ENCODE peak calls at places on chromosomes 16 and 17, in eight cellular contexts. I is AG04450, O is coronary artery, S is right lobe of liver, B is PC-9, X is tibial artery, Z is stomach, W is cardiac muscle cell. P is an unnamed sample.

GRCh38 chr17:71792966-71793365 is 327.9 kb upstream of the SOX9 start:
- DNase-seq in Z (no peak), B (no peak), X (no peak), O (no peak), W (peak), S (no peak), I (peak), P (no peak)

GRCh38 chr17:17455173-17455572 is 21.6 kb upstream of the MED9 start:
- DNase-seq in S (no peak), X (no peak), B (no peak), I (no peak), Z (no peak), O (no peak), W (no peak), P (no peak)

GRCh38 chr17:18315498-18316360 is 636 bp downstream of the SMCR8 start:
- DNase-seq in X (no peak), Z (no peak), S (no peak), B (no peak), I (no peak), O (no peak), W (no peak), P (no peak)

GRCh38 chr17:29972277-29972676 is 30.8 kb downstream of the EFCAB5 start:
- DNase-seq in O (no peak), X (no peak), S (no peak), Z (no peak), B (no peak), I (no peak), W (no peak), P (no peak)

GRCh38 chr17:17055286-17056166 is 13.3 kb downstream of the MPRIP start:
- DNase-seq in B (peak), O (peak), X (no peak), W (no peak), Z (peak), S (no peak), I (no peak), P (no peak)

GRCh38 chr16:35598696-35599332 is 2139.4 kb downstream of the TP53TG3F start:
- DNase-seq in I (no peak), S (no peak), Z (no peak), X (no peak), B (peak), W (no peak), O (no peak), P (no peak)

GRCh38 chr16:1708768-1709180 is 2.8 kb downstream of the MAPK8IP3 start:
- DNase-seq in I (peak), W (peak), B (no peak), O (no peak), X (no peak), Z (no peak), S (no peak), P (no peak)

GRCh38 chr16:31008154-31008950 is 2.1 kb downstream of the STX1B start:
- DNase-seq in I (peak), X (no peak), W (no peak), Z (no peak), B (no peak), S (no peak), O (no peak), P (no peak)

GRCh38 chr17:76539631-76540271 is at the start of gene PRCD:
- DNase-seq in I (no peak), Z (no peak), S (no peak), X (peak), O (peak), W (no peak), B (no peak), P (no peak)

GRCh38 chr17:15112881-15113617 is 152.1 kb downstream of the PMP22 start:
- DNase-seq in S (no peak), O (no peak), Z (no peak), X (no peak), W (no peak), B (no peak), I (no peak), P (no peak)

GRCh38 chr17:82092995-82093751 is 4.9 kb downstream of the FASN start:
- DNase-seq in I (no peak), X (no peak), S (no peak), O (no peak), W (no peak), B (no peak), Z (no peak), P (no peak)

GRCh38 chr17:51442112-51442865 is 181.9 kb downstream of the UTP18 start:
- DNase-seq in O (no peak), Z (no peak), B (no peak), X (no peak), S (no peak), I (no peak), W (no peak), P (no peak)

GRCh38 chr17:71234349-71234748 is 886.5 kb upstream of the SOX9 start:
- DNase-seq in W (no peak), S (no peak), I (no peak), X (no peak), O (no peak), B (no peak), Z (no peak), P (no peak)

GRCh38 chr17:77666881-77667395 is 291.6 kb upstream of the TNRC6C start:
- DNase-seq in I (no peak), S (no peak), O (no peak), W (no peak), X (no peak), B (no peak), Z (no peak), P (no peak)

GRCh38 chr16:15502041-15502725 is 67.8 kb downstream of the BMERB1 start:
- DNase-seq in Z (no peak), S (no peak), W (no peak), O (no peak), I (peak), X (no peak), B (peak), P (no peak)

GRCh38 chr17:28145348-28145747 is 102.9 kb downstream of the NLK start:
- DNase-seq in O (no peak), I (no peak), W (no peak), Z (no peak), S (no peak), X (no peak), B (no peak), P (no peak)

GRCh38 chr17:31008374-31009035 is 37.7 kb downstream of the RNF135 start:
- DNase-seq in X (peak), W (peak), B (no peak), O (peak), S (peak), Z (peak), I (no peak), P (peak)

GRCh38 chr16:53433930-53434435 is 288 bp upstream of the RBL2 start:
- DNase-seq in W (no peak), O (no peak), B (no peak), I (peak), Z (no peak), X (no peak), S (no peak), P (no peak)

GRCh38 chr17:42566873-42567573 is at the start of gene MLX:
- DNase-seq in B (peak), X (peak), I (peak), W (peak), Z (peak), S (peak), O (peak), P (peak)

GRCh38 chr16:75075688-75076268 is 40.8 kb downstream of the LDHD start:
- DNase-seq in B (no peak), I (no peak), O (no peak), W (no peak), X (no peak), Z (no peak), S (no peak), P (no peak)

GRCh38 chr16:67651039-67651438 is 6.1 kb downstream of the CARMIL2 start:
- DNase-seq in O (no peak), B (no peak), I (no peak), W (no peak), S (no peak), Z (no peak), X (no peak), P (no peak)

GRCh38 chr17:65320856-65321255 is 183.7 kb downstream of the RGS9 start:
- DNase-seq in B (no peak), W (no peak), Z (no peak), O (no peak), I (no peak), X (no peak), S (no peak), P (no peak)

GRCh38 chr16:67304006-67304405 is 22.5 kb downstream of the KCTD19 start:
- DNase-seq in O (no peak), S (peak), Z (no peak), B (no peak), X (no peak), W (no peak), I (no peak), P (no peak)

GRCh38 chr17:32584792-32585191 is 98.0 kb downstream of the CDK5R1 start:
- DNase-seq in Z (no peak), X (no peak), O (no peak), I (no peak), W (no peak), B (no peak), S (no peak), P (no peak)

GRCh38 chr16:53207810-53208752 is 153.3 kb downstream of the CHD9 start:
- DNase-seq in W (peak), I (peak), S (no peak), O (peak), Z (peak), X (peak), B (peak), P (peak)

GRCh38 chr16:54318941-54319340 is 32.4 kb upstream of the IRX3 start:
- DNase-seq in B (no peak), W (no peak), X (no peak), S (no peak), Z (no peak), I (no peak), O (no peak), P (no peak)

GRCh38 chr17:144936-145670 is 7.7 kb downstream of the SCGB1C2 start:
- DNase-seq in X (no peak), O (no peak), Z (peak), I (no peak), B (no peak), W (no peak), S (peak), P (no peak)

GRCh38 chr16:31452631-31453106 is 6.6 kb upstream of the ARMC5 start:
- DNase-seq in S (no peak), I (peak), O (no peak), B (peak), W (no peak), X (peak), Z (no peak), P (no peak)

GRCh38 chr17:64320613-64321553 is 57.8 kb upstream of the TEX2 start:
- DNase-seq in B (peak), Z (peak), I (peak), W (peak), O (no peak), X (peak), S (no peak), P (peak)

GRCh38 chr17:76869878-76870714 is 1.9 kb downstream of the MGAT5B start:
- DNase-seq in B (no peak), I (no peak), W (peak), Z (no peak), O (no peak), S (no peak), X (no peak), P (peak)

GRCh38 chr16:24950275-24950674 is 64.9 kb downstream of the ARHGAP17 start:
- DNase-seq in S (no peak), W (no peak), I (peak), B (no peak), O (no peak), Z (no peak), X (no peak), P (no peak)

GRCh38 chr16:24953721-24954120 is 61.4 kb downstream of the ARHGAP17 start:
- DNase-seq in W (no peak), Z (no peak), I (no peak), O (no peak), B (no peak), S (no peak), X (no peak), P (no peak)

GRCh38 chr16:24957887-24958286 is 57.3 kb downstream of the ARHGAP17 start:
- DNase-seq in I (no peak), Z (no peak), S (no peak), B (no peak), O (no peak), X (no peak), W (no peak), P (no peak)

GRCh38 chr16:24954137-24954536 is 61.0 kb downstream of the ARHGAP17 start:
- DNase-seq in W (no peak), B (no peak), Z (no peak), I (no peak), X (no peak), O (no peak), S (no peak), P (no peak)

DNA sequence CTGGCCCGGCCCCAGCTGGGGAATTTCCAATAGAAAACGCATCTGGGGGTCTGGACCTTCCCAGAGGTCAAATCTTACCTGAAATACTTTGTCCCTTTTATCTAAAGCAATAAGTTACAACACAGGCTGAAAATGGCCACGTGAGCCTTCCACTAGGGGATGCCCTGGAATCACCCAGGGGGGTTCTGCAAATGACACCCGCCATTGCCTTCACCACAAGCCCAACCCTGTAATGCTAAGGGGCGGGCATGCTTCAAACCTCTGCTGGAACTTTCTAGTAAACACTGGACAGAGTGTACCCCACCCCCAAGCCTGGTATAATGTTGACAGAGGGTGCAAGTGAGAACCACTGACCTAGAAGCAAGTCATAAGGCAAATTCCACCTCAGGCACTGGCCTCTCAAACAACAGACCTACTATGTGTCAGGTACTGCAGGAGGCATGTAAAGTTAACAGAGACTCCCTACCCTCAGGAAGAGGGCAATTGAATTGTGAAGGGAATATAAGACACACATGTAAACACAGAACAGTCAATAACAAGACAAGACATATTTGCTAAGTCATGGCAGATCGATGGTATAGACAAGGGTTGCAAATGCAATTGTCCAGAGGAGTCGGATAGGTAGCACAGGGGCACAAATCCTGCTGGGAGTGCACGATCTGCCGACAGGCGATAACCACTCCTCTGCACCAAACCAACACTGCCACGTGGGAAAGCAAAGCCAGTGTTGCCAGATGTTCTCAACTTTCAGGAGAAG is 59.0 kb downstream of the ARHGAP17 start:
- DNase-seq in I (no peak), O (no peak), S (peak), W (no peak), B (no peak), Z (no peak), X (no peak), P (no peak)
- TF ChIP-seq CTCF in I (no peak), O (no peak), S (no peak), W (peak), B (no peak), Z (no peak), X (no peak), P (no peak)

GRCh38 chr16:55647343-55647742 is 8.4 kb upstream of the SLC6A2 start:
- DNase-seq in X (no peak), W (no peak), O (no peak), Z (no peak), I (no peak), S (no peak), B (no peak), P (no peak)

GRCh38 chr16:55643161-55643970 is 12.4 kb upstream of the SLC6A2 start:
- DNase-seq in I (no peak), Z (peak), B (no peak), W (peak), O (no peak), S (no peak), X (no peak), P (no peak)

GRCh38 chr16:55645986-55646385 is 9.8 kb upstream of the SLC6A2 start:
- DNase-seq in X (no peak), S (no peak), B (no peak), W (no peak), I (no peak), Z (no peak), O (no peak), P (no peak)

GRCh38 chr16:55651841-55652824 is 3.7 kb upstream of the SLC6A2 start:
- DNase-seq in B (no peak), I (no peak), Z (no peak), W (no peak), S (no peak), X (no peak), O (no peak), P (no peak)

GRCh38 chr16:55647798-55648197 is 8.0 kb upstream of the SLC6A2 start:
- DNase-seq in I (no peak), S (no peak), X (no peak), Z (no peak), B (no peak), O (no peak), W (no peak), P (no peak)
- TF ChIP-seq CTCF in I (no peak), S (peak), X (no peak), Z (no peak), B (peak), O (no peak), W (no peak), P (no peak)

GRCh38 chr16:73032548-73033270 is 15.2 kb downstream of the ZFHX3 start:
- DNase-seq in I (no peak), S (no peak), B (no peak), Z (no peak), W (peak), O (no peak), X (no peak), P (no peak)

GRCh38 chr16:73028263-73028662 is 19.7 kb downstream of the ZFHX3 start:
- DNase-seq in Z (no peak), S (no peak), B (no peak), X (no peak), W (no peak), O (peak), I (no peak), P (no peak)

GRCh38 chr16:73028721-73029361 is 19.1 kb downstream of the ZFHX3 start:
- DNase-seq in I (no peak), W (no peak), B (no peak), O (peak), Z (no peak), S (no peak), X (no peak), P (no peak)

GRCh38 chr16:73033271-73033998 is 14.5 kb downstream of the ZFHX3 start:
- DNase-seq in B (no peak), S (no peak), X (no peak), Z (no peak), W (peak), I (no peak), O (no peak), P (peak)

GRCh38 chr16:73031155-73031866 is 16.6 kb downstream of the ZFHX3 start:
- DNase-seq in X (no peak), B (no peak), Z (no peak), I (no peak), S (no peak), W (no peak), O (no peak), P (no peak)
- TF ChIP-seq CTCF in X (no peak), B (no peak), Z (no peak), I (no peak), S (no peak), W (peak), O (no peak), P (no peak)

DNA sequence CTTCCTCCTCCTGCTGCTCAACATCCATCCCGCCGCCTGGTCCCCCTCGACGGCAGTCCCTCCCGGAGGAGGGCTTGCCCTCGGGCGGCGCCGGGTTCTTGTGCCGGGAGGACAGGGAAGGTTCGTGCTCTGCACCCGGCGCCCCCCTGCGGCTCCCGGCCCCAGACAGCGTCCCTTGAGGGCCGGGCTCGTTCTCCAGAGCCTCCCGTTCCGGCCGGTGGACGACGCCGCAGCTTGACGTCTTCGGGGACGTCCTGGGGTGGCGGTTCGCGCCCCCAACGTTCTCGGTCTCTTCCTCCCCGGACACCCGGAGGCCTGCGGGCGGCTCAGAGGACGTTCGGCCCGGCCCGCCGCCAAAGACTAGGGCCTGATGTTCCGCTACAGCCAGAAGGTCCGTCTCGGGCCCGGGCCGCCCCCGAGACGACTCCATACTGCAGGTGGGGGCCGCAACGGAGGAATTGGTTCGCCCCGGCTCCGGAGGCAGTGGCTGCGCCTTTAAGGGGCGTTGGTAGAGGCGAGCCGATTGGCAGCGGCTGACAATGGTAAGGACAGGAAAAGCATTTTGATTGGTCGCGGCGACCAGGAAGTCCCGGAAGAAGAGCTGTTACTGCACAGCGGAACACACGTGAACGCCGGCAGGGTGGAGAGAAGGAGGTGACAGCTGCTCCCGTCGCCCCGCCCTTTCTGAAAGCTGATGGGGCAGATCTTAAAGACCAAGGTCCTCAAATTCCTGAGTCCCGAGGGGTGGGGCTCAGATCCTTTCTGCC is at the start of gene BORCS6:
- DNase-seq in Z (peak), B (peak), I (peak), W (peak), X (peak), S (peak), O (peak), P (peak)
- TF ChIP-seq CTCF in Z (no peak), B (no peak), I (peak), W (no peak), X (no peak), S (peak), O (no peak), P (no peak)

GRCh38 chr16:50611332-50611934 is 63.2 kb downstream of the NKD1 start:
- DNase-seq in S (no peak), O (no peak), Z (no peak), B (no peak), W (no peak), I (no peak), X (no peak), P (no peak)
- TF ChIP-seq CTCF in S (no peak), O (no peak), Z (no peak), B (no peak), W (peak), I (peak), X (no peak), P (no peak)

DNA sequence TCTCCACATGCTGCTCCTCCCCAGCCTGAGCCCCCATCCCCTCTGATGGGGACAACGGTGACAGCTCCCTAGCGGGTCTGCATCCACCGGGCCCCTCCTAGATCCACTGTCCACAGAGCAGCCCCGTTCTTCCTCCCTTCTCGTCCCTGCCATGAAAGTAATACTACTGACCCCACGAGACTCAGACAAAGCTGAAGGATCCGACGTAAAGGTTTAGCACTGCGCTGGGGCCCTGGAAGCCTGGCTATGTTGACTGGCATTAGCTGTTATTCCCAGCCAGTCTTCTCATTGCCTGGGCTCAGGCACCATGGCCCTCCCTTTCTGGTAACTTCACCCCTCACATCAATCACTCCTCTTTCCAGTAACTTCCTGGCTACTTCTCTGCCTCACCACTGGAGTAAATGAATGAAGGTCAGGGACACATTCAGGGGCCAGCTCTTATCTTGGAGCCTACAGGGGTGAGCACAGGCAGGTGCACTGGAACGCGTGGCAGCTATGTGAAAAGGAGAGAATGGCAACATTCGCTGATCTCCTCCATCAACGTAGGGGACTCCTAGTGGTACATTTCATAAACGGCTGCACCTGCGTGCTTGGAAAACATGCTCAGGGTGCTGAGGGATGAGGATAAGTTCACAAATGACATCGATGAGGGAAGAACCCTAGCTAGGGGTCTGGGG is 30.5 kb downstream of the VAC14 start:
- DNase-seq in O (no peak), Z (no peak), S (no peak), X (no peak), B (no peak), I (no peak), W (peak), P (no peak)
- TF ChIP-seq CTCF in O (no peak), Z (no peak), S (no peak), X (no peak), B (no peak), I (no peak), W (no peak), P (no peak)

P was measured in nephron progenitor cell.